ENCODE peak calls at places on chromosome 19, in ten cellular contexts. N, O, Y, S, R, C, J, K, Q and Z are unnamed samples.

GRCh38 chr19:31285744-31286143 is 63.5 kb downstream of the TSHZ3 start:
- DNase-seq in N (peak), O (no peak), Y (no peak), S (peak), R (no peak), C (no peak), J (no peak), K (no peak), Q (no peak), Z (no peak)

GRCh38 chr19:772730-773436 is 22.0 kb downstream of the MISP start:
- DNase-seq in N (no peak), O (no peak), Y (no peak), S (no peak), R (no peak), C (no peak), J (no peak), K (no peak), Q (no peak), Z (no peak)

GRCh38 chr19:44748426-44749254 is at the start of gene BCL3:
- DNase-seq in N (no peak), O (peak), Y (peak), S (peak), R (peak), C (peak), J (no peak), K (peak), Q (peak), Z (no peak)

GRCh38 chr19:54949412-54949811 is 2.1 kb upstream of the NLRP7 start:
- DNase-seq in N (no peak), O (no peak), Y (no peak), S (no peak), R (no peak), C (no peak), J (no peak), K (no peak), Q (no peak), Z (no peak)

GRCh38 chr19:6767081-6767356 is 216 bp downstream of the SH2D3A start:
- DNase-seq in N (no peak), O (no peak), Y (no peak), S (no peak), R (no peak), C (peak), J (no peak), K (peak), Q (no peak), Z (no peak)

GRCh38 chr19:39339636-39340035 is 2.6 kb upstream of the SAMD4B start:
- DNase-seq in N (no peak), O (no peak), Y (no peak), S (no peak), R (no peak), C (no peak), J (no peak), K (no peak), Q (no peak), Z (no peak)

GRCh38 chr19:13978721-13979191 is 26.4 kb downstream of the DCAF15 start:
- DNase-seq in N (no peak), O (no peak), Y (no peak), S (no peak), R (peak), C (no peak), J (no peak), K (no peak), Q (no peak), Z (no peak)

GRCh38 chr19:17873661-17874422 is 2.1 kb downstream of the SLC5A5 start:
- DNase-seq in N (no peak), O (peak), Y (peak), S (no peak), R (peak), C (peak), J (no peak), K (peak), Q (no peak), Z (peak)

GRCh38 chr19:51259348-51260245 is 8.7 kb downstream of the SIGLECL1 start:
- DNase-seq in N (peak), O (peak), Y (no peak), S (peak), R (peak), C (no peak), J (no peak), K (no peak), Q (no peak), Z (peak)

GRCh38 chr19:2290441-2291184 is 8.6 kb upstream of the PEAK3 start:
- DNase-seq in N (no peak), O (no peak), Y (no peak), S (no peak), R (no peak), C (no peak), J (no peak), K (no peak), Q (no peak), Z (no peak)

GRCh38 chr19:2282062-2282861 is at the start of gene PEAK3:
- DNase-seq in N (peak), O (no peak), Y (no peak), S (no peak), R (no peak), C (no peak), J (no peak), K (no peak), Q (peak), Z (no peak)

GRCh38 chr19:46678110-46678732 is 17.2 kb upstream of the DACT3 start:
- DNase-seq in N (no peak), O (peak), Y (peak), S (peak), R (peak), C (no peak), J (no peak), K (peak), Q (no peak), Z (peak)

GRCh38 chr19:18109731-18110671 is 12.4 kb downstream of the MAST3 start:
- DNase-seq in N (no peak), O (no peak), Y (peak), S (peak), R (peak), C (peak), J (no peak), K (peak), Q (peak), Z (no peak)